ENCODE peak calls at places on chromosomes 3 and 15, in nine cellular contexts. One of them, this sample, is unnamed. For H3K27me3, the result is how much of the 10 kb centered on the place peaks cover.

GRCh38 chr3:72748659-72749058 is 99.6 kb downstream of the SHQ1 start:
- DNase-seq in breast epithelium: no peak
- DNase-seq in body of pancreas: no peak
- DNase-seq in tibial artery: no peak
- DNase-seq in kidney epithelial cell: no peak
- DNase-seq in PC-3: no peak
- DNase-seq in transverse colon: peak
- DNase-seq in esophagus squamous epithelium: no peak
- DNase-seq in colonic mucosa: peak
- DNase-seq in this sample: no peak

GRCh38 chr15:69713726-69714559 is 261.3 kb downstream of the RPLP1 start:
- DNase-seq in body of pancreas: no peak
- DNase-seq in PC-3: peak
- DNase-seq in esophagus squamous epithelium: no peak
- DNase-seq in transverse colon: peak
- DNase-seq in breast epithelium: no peak
- DNase-seq in colonic mucosa: peak
- DNase-seq in tibial artery: no peak
- DNase-seq in kidney epithelial cell: no peak
- DNase-seq in this sample: no peak

GRCh38 chr15:34496616-34497015 is 59.0 kb upstream of the GOLGA8A start:
- DNase-seq in esophagus squamous epithelium: no peak
- DNase-seq in body of pancreas: no peak
- DNase-seq in transverse colon: no peak
- DNase-seq in kidney epithelial cell: no peak
- DNase-seq in breast epithelium: no peak
- DNase-seq in colonic mucosa: no peak
- DNase-seq in tibial artery: no peak
- DNase-seq in PC-3: no peak
- DNase-seq in this sample: no peak

GRCh38 chr3:81908596-81908995 is 147.2 kb upstream of the GBE1 start:
- DNase-seq in transverse colon: no peak
- DNase-seq in colonic mucosa: no peak
- DNase-seq in kidney epithelial cell: no peak
- DNase-seq in body of pancreas: no peak
- DNase-seq in tibial artery: no peak
- DNase-seq in breast epithelium: no peak
- DNase-seq in PC-3: no peak
- DNase-seq in esophagus squamous epithelium: no peak
- DNase-seq in this sample: no peak

GRCh38 chr3:185089751-185090150 is 63.1 kb downstream of the C3orf70 start:
- DNase-seq in colonic mucosa: no peak
- DNase-seq in body of pancreas: no peak
- DNase-seq in PC-3: no peak
- DNase-seq in transverse colon: no peak
- DNase-seq in breast epithelium: no peak
- DNase-seq in esophagus squamous epithelium: no peak
- DNase-seq in kidney epithelial cell: no peak
- DNase-seq in tibial artery: no peak
- DNase-seq in this sample: no peak

GRCh38 chr3:181040030-181040429 is 50.5 kb upstream of the DNAJC19 start:
- DNase-seq in esophagus squamous epithelium: no peak
- DNase-seq in PC-3: no peak
- DNase-seq in body of pancreas: no peak
- DNase-seq in colonic mucosa: no peak
- DNase-seq in tibial artery: no peak
- DNase-seq in transverse colon: no peak
- DNase-seq in breast epithelium: no peak
- DNase-seq in kidney epithelial cell: no peak
- DNase-seq in this sample: no peak

GRCh38 chr3:18843188-18843587 is 305.1 kb upstream of the KCNH8 start:
- DNase-seq in breast epithelium: no peak
- DNase-seq in esophagus squamous epithelium: no peak
- DNase-seq in tibial artery: no peak
- DNase-seq in PC-3: peak
- DNase-seq in colonic mucosa: no peak
- DNase-seq in kidney epithelial cell: no peak
- DNase-seq in body of pancreas: no peak
- DNase-seq in transverse colon: no peak
- DNase-seq in this sample: no peak

GRCh38 chr3:176663819-176664218 is 533.5 kb downstream of the TBL1XR1 start:
- DNase-seq in transverse colon: no peak
- DNase-seq in PC-3: peak
- DNase-seq in kidney epithelial cell: peak
- DNase-seq in body of pancreas: peak
- DNase-seq in tibial artery: no peak
- DNase-seq in breast epithelium: no peak
- DNase-seq in esophagus squamous epithelium: no peak
- DNase-seq in colonic mucosa: no peak
- DNase-seq in this sample: no peak

GRCh38 chr15:100053476-100054121 is 288.2 kb downstream of the ADAMTS17 start:
- DNase-seq in colonic mucosa: no peak
- DNase-seq in breast epithelium: no peak
- DNase-seq in tibial artery: no peak
- DNase-seq in esophagus squamous epithelium: no peak
- DNase-seq in body of pancreas: no peak
- DNase-seq in transverse colon: no peak
- DNase-seq in kidney epithelial cell: no peak
- DNase-seq in PC-3: no peak
- DNase-seq in this sample: no peak

GRCh38 chr15:79365765-79366164 is 54.9 kb downstream of the TMED3 start:
- DNase-seq in kidney epithelial cell: no peak
- DNase-seq in colonic mucosa: no peak
- DNase-seq in PC-3: no peak
- DNase-seq in breast epithelium: no peak
- DNase-seq in body of pancreas: no peak
- DNase-seq in tibial artery: no peak
- DNase-seq in esophagus squamous epithelium: no peak
- DNase-seq in transverse colon: no peak
- DNase-seq in this sample: no peak

GRCh38 chr3:123732447-123732846 is 147.6 kb upstream of the HACD2 start:
- DNase-seq in colonic mucosa: no peak
- DNase-seq in kidney epithelial cell: peak
- DNase-seq in body of pancreas: no peak
- DNase-seq in tibial artery: no peak
- DNase-seq in breast epithelium: no peak
- DNase-seq in PC-3: peak
- DNase-seq in esophagus squamous epithelium: no peak
- DNase-seq in transverse colon: no peak
- DNase-seq in this sample: no peak

GRCh38 chr15:69908518-69909420 is 188.9 kb downstream of the TLE3 start:
- DNase-seq in tibial artery: no peak
- DNase-seq in PC-3: peak
- DNase-seq in body of pancreas: no peak
- DNase-seq in transverse colon: no peak
- DNase-seq in kidney epithelial cell: no peak
- DNase-seq in colonic mucosa: no peak
- DNase-seq in breast epithelium: no peak
- DNase-seq in esophagus squamous epithelium: no peak
- DNase-seq in this sample: no peak

GRCh38 chr3:62919784-62920183 is 44.6 kb upstream of the CADPS start:
- DNase-seq in PC-3: no peak
- DNase-seq in colonic mucosa: no peak
- DNase-seq in tibial artery: no peak
- DNase-seq in breast epithelium: no peak
- DNase-seq in esophagus squamous epithelium: no peak
- DNase-seq in transverse colon: no peak
- DNase-seq in body of pancreas: no peak
- DNase-seq in kidney epithelial cell: no peak
- DNase-seq in this sample: no peak

GRCh38 chr15:75531041-75531450 is 48.1 kb downstream of the PTPN9 start:
- DNase-seq in breast epithelium: peak
- DNase-seq in tibial artery: peak
- DNase-seq in colonic mucosa: peak
- DNase-seq in kidney epithelial cell: no peak
- DNase-seq in PC-3: peak
- DNase-seq in transverse colon: peak
- DNase-seq in body of pancreas: peak
- DNase-seq in esophagus squamous epithelium: no peak
- DNase-seq in this sample: peak

GRCh38 chr15:98812711-98813441 is 164.5 kb downstream of the IGF1R start:
- DNase-seq in tibial artery: no peak
- DNase-seq in kidney epithelial cell: no peak
- DNase-seq in esophagus squamous epithelium: no peak
- DNase-seq in colonic mucosa: no peak
- DNase-seq in transverse colon: no peak
- DNase-seq in PC-3: no peak
- DNase-seq in body of pancreas: peak
- DNase-seq in breast epithelium: no peak
- DNase-seq in this sample: no peak

GRCh38 chr3:149086232-149086988 is at the start of gene HLTF:
- DNase-seq in body of pancreas: peak
- DNase-seq in tibial artery: peak
- DNase-seq in transverse colon: peak
- DNase-seq in PC-3: peak
- DNase-seq in esophagus squamous epithelium: peak
- DNase-seq in breast epithelium: peak
- DNase-seq in kidney epithelial cell: peak
- DNase-seq in colonic mucosa: peak
- DNase-seq in this sample: peak

GRCh38 chr3:149087208-149087607 is 875 bp upstream of the HLTF start:
- DNase-seq in tibial artery: no peak
- DNase-seq in colonic mucosa: no peak
- DNase-seq in esophagus squamous epithelium: no peak
- DNase-seq in transverse colon: no peak
- DNase-seq in kidney epithelial cell: no peak
- DNase-seq in body of pancreas: no peak
- DNase-seq in PC-3: no peak
- DNase-seq in breast epithelium: no peak
- DNase-seq in this sample: no peak

GRCh38 chr3:149089395-149089794 is 3.1 kb upstream of the HLTF start:
- DNase-seq in PC-3: no peak
- DNase-seq in transverse colon: no peak
- DNase-seq in kidney epithelial cell: no peak
- DNase-seq in body of pancreas: no peak
- DNase-seq in tibial artery: no peak
- DNase-seq in esophagus squamous epithelium: no peak
- DNase-seq in colonic mucosa: no peak
- DNase-seq in breast epithelium: no peak
- DNase-seq in this sample: no peak

GRCh38 chr3:149081772-149082171 is 4.6 kb downstream of the HLTF start:
- DNase-seq in esophagus squamous epithelium: no peak
- DNase-seq in body of pancreas: no peak
- DNase-seq in tibial artery: no peak
- DNase-seq in colonic mucosa: no peak
- DNase-seq in PC-3: no peak
- DNase-seq in kidney epithelial cell: no peak
- DNase-seq in breast epithelium: no peak
- DNase-seq in transverse colon: no peak
- DNase-seq in this sample: no peak

GRCh38 chr3:149085828-149086231 is 503 bp downstream of the HLTF start:
- DNase-seq in PC-3: peak
- DNase-seq in body of pancreas: no peak
- DNase-seq in breast epithelium: no peak
- DNase-seq in kidney epithelial cell: peak
- DNase-seq in colonic mucosa: peak
- DNase-seq in transverse colon: no peak
- DNase-seq in tibial artery: no peak
- DNase-seq in esophagus squamous epithelium: no peak
- DNase-seq in this sample: no peak
- TF ChIP-seq CTCF in PC-3: no peak
- TF ChIP-seq CTCF in body of pancreas: no peak
- TF ChIP-seq CTCF in breast epithelium: no peak
- TF ChIP-seq CTCF in kidney epithelial cell: no peak
- TF ChIP-seq CTCF in colonic mucosa: no peak
- TF ChIP-seq CTCF in transverse colon: no peak
- TF ChIP-seq CTCF in tibial artery: no peak
- TF ChIP-seq CTCF in esophagus squamous epithelium: no peak
- TF ChIP-seq CTCF in this sample: no peak

GRCh38 chr3:141231101-141231922 is at the start of gene PXYLP1:
- DNase-seq in breast epithelium: peak
- DNase-seq in PC-3: peak
- DNase-seq in transverse colon: peak
- DNase-seq in tibial artery: peak
- DNase-seq in body of pancreas: peak
- DNase-seq in esophagus squamous epithelium: peak
- DNase-seq in colonic mucosa: peak
- DNase-seq in kidney epithelial cell: peak
- DNase-seq in this sample: peak
- H3K27me3 ChIP-seq in breast epithelium: under half
- H3K27me3 ChIP-seq in PC-3: under half
- H3K27me3 ChIP-seq in transverse colon: under half
- H3K27me3 ChIP-seq in tibial artery: under half
- H3K27me3 ChIP-seq in body of pancreas: under half
- H3K27me3 ChIP-seq in esophagus squamous epithelium: under half
- H3K27me3 ChIP-seq in colonic mucosa: under half
- H3K27me3 ChIP-seq in kidney epithelial cell: under half
- H3K27me3 ChIP-seq in this sample: under half

DNA sequence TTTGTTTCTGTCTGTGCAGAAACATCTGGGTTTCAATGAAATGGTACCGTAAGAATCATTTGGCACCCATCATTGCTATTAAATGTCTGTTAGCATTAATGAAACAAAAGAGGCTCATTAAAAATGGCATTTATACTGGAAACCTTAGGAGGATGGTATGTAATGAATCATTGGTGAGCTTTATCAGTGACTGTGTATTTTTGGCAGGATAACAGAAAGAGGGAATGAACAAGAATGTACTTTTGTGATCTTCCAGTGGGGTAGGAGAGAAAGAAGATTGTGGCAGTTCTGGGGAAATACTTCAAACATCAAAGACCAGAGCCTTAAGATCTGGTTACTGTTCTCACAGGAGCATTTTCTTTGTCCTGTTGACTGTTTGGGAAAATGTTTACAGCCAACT is 4.7 kb upstream of the DCBLD2 start:
- DNase-seq in breast epithelium: no peak
- DNase-seq in tibial artery: no peak
- DNase-seq in esophagus squamous epithelium: no peak
- DNase-seq in transverse colon: no peak
- DNase-seq in PC-3: peak
- DNase-seq in kidney epithelial cell: no peak
- DNase-seq in colonic mucosa: no peak
- DNase-seq in body of pancreas: no peak
- DNase-seq in this sample: no peak
- H3K4me3 ChIP-seq in breast epithelium: no peak
- H3K4me3 ChIP-seq in tibial artery: no peak
- H3K4me3 ChIP-seq in esophagus squamous epithelium: no peak
- H3K4me3 ChIP-seq in transverse colon: no peak
- H3K4me3 ChIP-seq in PC-3: peak
- H3K4me3 ChIP-seq in kidney epithelial cell: no peak
- H3K4me3 ChIP-seq in colonic mucosa: no peak
- H3K4me3 ChIP-seq in body of pancreas: no peak
- H3K4me3 ChIP-seq in this sample: no peak

GRCh38 chr3:111708157-111708771 is 113.1 kb upstream of the ZBED2 start:
- DNase-seq in tibial artery: no peak
- DNase-seq in transverse colon: no peak
- DNase-seq in PC-3: no peak
- DNase-seq in esophagus squamous epithelium: no peak
- DNase-seq in body of pancreas: no peak
- DNase-seq in colonic mucosa: no peak
- DNase-seq in kidney epithelial cell: no peak
- DNase-seq in breast epithelium: no peak
- DNase-seq in this sample: no peak

GRCh38 chr3:111701292-111701906 is 106.3 kb upstream of the ZBED2 start:
- DNase-seq in PC-3: no peak
- DNase-seq in breast epithelium: no peak
- DNase-seq in tibial artery: no peak
- DNase-seq in kidney epithelial cell: no peak
- DNase-seq in body of pancreas: no peak
- DNase-seq in colonic mucosa: no peak
- DNase-seq in esophagus squamous epithelium: no peak
- DNase-seq in transverse colon: no peak
- DNase-seq in this sample: no peak

GRCh38 chr3:111709645-111710044 is 114.5 kb upstream of the ZBED2 start:
- DNase-seq in esophagus squamous epithelium: no peak
- DNase-seq in breast epithelium: no peak
- DNase-seq in PC-3: no peak
- DNase-seq in kidney epithelial cell: no peak
- DNase-seq in tibial artery: no peak
- DNase-seq in transverse colon: no peak
- DNase-seq in body of pancreas: no peak
- DNase-seq in colonic mucosa: no peak
- DNase-seq in this sample: no peak

GRCh38 chr3:111706527-111706926 is 111.4 kb upstream of the ZBED2 start:
- DNase-seq in breast epithelium: no peak
- DNase-seq in kidney epithelial cell: no peak
- DNase-seq in esophagus squamous epithelium: no peak
- DNase-seq in PC-3: no peak
- DNase-seq in colonic mucosa: no peak
- DNase-seq in transverse colon: no peak
- DNase-seq in body of pancreas: no peak
- DNase-seq in tibial artery: no peak
- DNase-seq in this sample: no peak
- TF ChIP-seq CTCF in breast epithelium: no peak
- TF ChIP-seq CTCF in kidney epithelial cell: no peak
- TF ChIP-seq CTCF in esophagus squamous epithelium: no peak
- TF ChIP-seq CTCF in PC-3: no peak
- TF ChIP-seq CTCF in colonic mucosa: no peak
- TF ChIP-seq CTCF in transverse colon: no peak
- TF ChIP-seq CTCF in body of pancreas: no peak
- TF ChIP-seq CTCF in tibial artery: no peak
- TF ChIP-seq CTCF in this sample: no peak